ENCODE peak calls at places on chromosome 6, in eight cellular contexts. V, T, C, B, R, M, S and K are unnamed samples.

GRCh38 chr6:117540670-117541069 is 58.2 kb downstream of the DCBLD1 start:
- DNase-seq in T (no peak), C (no peak), B (no peak), R (no peak), V (peak; percentile 31), S (no peak), M (peak; percentile 90), K (no peak)

GRCh38 chr6:36436466-36436865 is 6.2 kb downstream of the PXT1 start:
- DNase-seq in B (no peak), R (no peak), V (peak; percentile 83), M (no peak), S (no peak), T (no peak), C (peak; percentile 56), K (no peak)

GRCh38 chr6:139369568-139370046 is 4.8 kb downstream of the CITED2 start:
- DNase-seq in B (no peak), T (no peak), M (peak; percentile 57), R (peak; percentile 22), C (no peak), S (no peak), V (peak; percentile 80), K (peak; percentile 56)

GRCh38 chr6:14440891-14441358 is 323.4 kb downstream of the CD83 start:
- DNase-seq in R (no peak), M (no peak), S (no peak), V (no peak), C (no peak), T (no peak), B (no peak), K (no peak)

GRCh38 chr6:44858998-44859397 is 469.1 kb upstream of the RUNX2 start:
- DNase-seq in C (no peak), T (no peak), S (no peak), R (no peak), V (no peak), M (no peak), B (no peak), K (no peak)

GRCh38 chr6:7264041-7264440 is 49.0 kb downstream of the SSR1 start:
- DNase-seq in C (no peak), M (no peak), S (no peak), R (no peak), T (no peak), B (no peak), V (no peak), K (no peak)

GRCh38 chr6:125810435-125810834 is 19.7 kb downstream of the NCOA7 start:
- DNase-seq in C (no peak), V (no peak), T (no peak), B (no peak), R (no peak), S (no peak), M (no peak), K (no peak)

GRCh38 chr6:93416575-93417420 is 2.6 kb downstream of the EPHA7 start:
- DNase-seq in T (no peak), B (peak; percentile 49), V (no peak), R (no peak), C (no peak), M (peak; percentile 11), S (peak; percentile 44), K (no peak)

GRCh38 chr6:3456794-3457709 is at the start of gene SLC22A23:
- DNase-seq in S (peak; percentile 87), B (peak; percentile 60), C (no peak), T (peak; percentile 38), R (peak; percentile 70), V (no peak), M (peak; percentile 85), K (peak; percentile 53)

GRCh38 chr6:56944651-56945050 is 10.3 kb upstream of the BEND6 start:
- DNase-seq in V (no peak), T (no peak), C (no peak), R (no peak), S (no peak), B (no peak), M (no peak), K (no peak)

GRCh38 chr6:23244300-23244699 is 674.9 kb downstream of the HDGFL1 start:
- DNase-seq in M (no peak), R (no peak), T (no peak), V (peak; percentile 94), C (peak; percentile 17), B (no peak), S (no peak), K (no peak)

GRCh38 chr6:149080511-149080910 is 237.0 kb upstream of the TAB2 start:
- DNase-seq in M (no peak), T (no peak), S (no peak), R (no peak), C (peak; percentile 69), B (no peak), V (peak; percentile 88), K (no peak)

GRCh38 chr6:40325041-40325440 is 262.1 kb downstream of the LRFN2 start:
- DNase-seq in R (no peak), C (no peak), V (no peak), M (no peak), T (no peak), S (no peak), B (no peak), K (no peak)

GRCh38 chr6:11469684-11470083 is 67.9 kb upstream of the TMEM170B start:
- DNase-seq in M (no peak), T (no peak), V (no peak), B (no peak), R (no peak), C (no peak), S (no peak), K (no peak)

GRCh38 chr6:45689926-45690615 is 312.3 kb upstream of the SUPT3H start:
- DNase-seq in B (no peak), S (no peak), V (no peak), R (no peak), C (no peak), M (no peak), T (no peak), K (no peak)

GRCh38 chr6:69098910-69099309 is 463.8 kb downstream of the ADGRB3 start:
- DNase-seq in M (no peak), B (no peak), R (no peak), V (no peak), S (no peak), T (no peak), C (no peak), K (no peak)

GRCh38 chr6:12232821-12233220 is 57.3 kb upstream of the EDN1 start:
- DNase-seq in B (no peak), T (no peak), M (no peak), S (no peak), R (no peak), V (no peak), C (no peak), K (no peak)

GRCh38 chr6:170034294-170034693 is 256.6 kb downstream of the DLL1 start:
- DNase-seq in R (no peak), B (peak; percentile 31), V (no peak), M (no peak), S (peak; percentile 17), C (no peak), T (no peak), K (no peak)

GRCh38 chr6:132466952-132467351 is 46.0 kb downstream of the STX7 start:
- DNase-seq in T (no peak), V (peak; percentile 78), S (no peak), R (no peak), C (no peak), B (no peak), M (no peak), K (no peak)

GRCh38 chr6:9646346-9647042 is 768.4 kb downstream of the TFAP2A start:
- DNase-seq in C (no peak), V (peak; percentile 38), S (no peak), R (no peak), T (no peak), B (no peak), M (no peak), K (no peak)

GRCh38 chr6:56746767-56747504 is 104.2 kb upstream of the DST start:
- DNase-seq in C (no peak), T (no peak), B (no peak), M (no peak), R (no peak), V (no peak), S (no peak), K (no peak)

GRCh38 chr6:105135907-105136432 is 43.8 kb downstream of the POPDC3 start:
- DNase-seq in B (peak; percentile 39), R (no peak), M (no peak), V (peak; percentile 22), T (no peak), S (no peak), C (no peak), K (no peak)

GRCh38 chr6:71387179-71387578 is 98.6 kb downstream of the OGFRL1 start:
- DNase-seq in T (no peak), R (no peak), B (no peak), S (no peak), V (peak; percentile 78), C (no peak), M (no peak), K (no peak)

GRCh38 chr6:132388291-132388690 is 13.0 kb downstream of the MOXD1 start:
- DNase-seq in V (no peak), S (no peak), T (no peak), M (no peak), C (no peak), R (no peak), B (no peak), K (no peak)

GRCh38 chr6:2158596-2159271 is 86.7 kb downstream of the GMDS start:
- DNase-seq in C (no peak), B (no peak), M (peak; percentile 4), V (peak; percentile 12), R (no peak), S (no peak), T (no peak), K (no peak)

GRCh38 chr6:28981833-28982475 is 23.2 kb downstream of the ZNF311 start:
- DNase-seq in C (peak; percentile 90), B (peak; percentile 52), S (peak; percentile 76), V (peak; percentile 87), T (peak; percentile 79), R (peak; percentile 60), M (peak; percentile 71), K (peak; percentile 94)

GRCh38 chr6:99887066-99887465 is 107.0 kb downstream of the MCHR2 start:
- DNase-seq in V (no peak), T (no peak), B (no peak), S (no peak), C (no peak), R (no peak), M (no peak), K (no peak)

GRCh38 chr6:41073968-41074691 is 1.4 kb downstream of the NFYA start:
- DNase-seq in V (peak; percentile 41), C (no peak), T (no peak), R (no peak), B (no peak), M (peak; percentile 5), S (no peak), K (peak; percentile 7)

GRCh38 chr6:151475653-151476523 is 17.9 kb upstream of the CCDC170 start:
- DNase-seq in C (no peak), V (peak; percentile 59), B (no peak), T (peak; percentile 15), M (no peak), S (peak; percentile 60), R (peak; percentile 60), K (no peak)